ENCODE peak calls at places on chromosomes 12 and 14, in four cellular contexts. H is NCI-H774, F is PC-3, V is NCI-H345. L is an unnamed sample.

GRCh38 chr12:105523164-105524057 is 192.9 kb downstream of the C12orf75 start:
- DNase-seq in F (no peak), H (no peak), V (no peak), L (no peak)

GRCh38 chr12:66061557-66062279 is 68.8 kb downstream of the LLPH start:
- DNase-seq in H (no peak), F (no peak), V (no peak), L (no peak)

GRCh38 chr14:67137744-67138371 is 51.4 kb upstream of the GARIN2 start:
- DNase-seq in F (peak), V (no peak), H (no peak), L (peak)

GRCh38 chr12:39675263-39675662 is 55.7 kb upstream of the ABCD2 start:
- DNase-seq in F (no peak), H (no peak), V (no peak), L (no peak)

GRCh38 chr12:110282343-110282860 is 1.4 kb downstream of the ATP2A2 start:
- DNase-seq in H (no peak), V (no peak), F (no peak), L (no peak)

GRCh38 chr14:76133103-76133502 is 18.6 kb upstream of the GPATCH2L start:
- DNase-seq in F (peak), V (no peak), H (no peak), L (peak)

GRCh38 chr12:107917912-107918800 is 143.7 kb downstream of the ASCL4 start:
- DNase-seq in H (peak), F (peak), V (peak), L (peak)

GRCh38 chr12:25972783-25973182 is 14.3 kb downstream of the RASSF8 start:
- DNase-seq in H (no peak), F (peak), V (no peak), L (no peak)

GRCh38 chr12:80837342-80837978 is 100.3 kb downstream of the LIN7A start:
- DNase-seq in V (peak), F (peak), H (peak), L (peak)

GRCh38 chr12:46343122-46343852 is 29.3 kb downstream of the SLC38A2 start:
- DNase-seq in H (no peak), V (no peak), F (peak), L (no peak)

GRCh38 chr12:47102845-47103666 is 23.3 kb upstream of the AMIGO2 start:
- DNase-seq in V (no peak), F (peak), H (no peak), L (no peak)

GRCh38 chr12:125403145-125403789 is 338.0 kb downstream of the AACS start:
- DNase-seq in F (peak), V (peak), H (peak), L (peak)

GRCh38 chr14:22339277-22339676 is 249.7 kb downstream of the DAD1 start:
- DNase-seq in H (no peak), F (no peak), V (no peak), L (no peak)

GRCh38 chr12:15558915-15559528 is 230.2 kb downstream of the EPS8 start:
- DNase-seq in V (no peak), H (no peak), F (peak), L (no peak)

L was measured in NCI-H460.